ENCODE peak calls at places on chromosome 4, in nine cellular contexts. One of them, this sample, is unnamed. For H3K9me3, the result is how much of the 10 kb centered on the place peaks cover.

GRCh38 chr4:6062133-6062532 is 43.9 kb upstream of the C4orf50 start:
- DNase-seq in fibroblast of lung: no peak
- DNase-seq in PC-3: no peak
- DNase-seq in left ventricle myocardium inferior: no peak
- DNase-seq in OCI-LY7: no peak
- DNase-seq in pancreas: no peak
- DNase-seq in A549: no peak
- DNase-seq in tibial artery: no peak
- DNase-seq in astrocyte: no peak
- DNase-seq in this sample: no peak

GRCh38 chr4:184732126-184732525 is 1.8 kb downstream of the CENPU start:
- DNase-seq in fibroblast of lung: peak
- DNase-seq in OCI-LY7: peak
- DNase-seq in pancreas: no peak
- DNase-seq in PC-3: peak
- DNase-seq in A549: no peak
- DNase-seq in astrocyte: peak
- DNase-seq in left ventricle myocardium inferior: no peak
- DNase-seq in tibial artery: no peak
- DNase-seq in this sample: no peak

GRCh38 chr4:2261110-2261852 is 628 bp downstream of the MXD4 start:
- DNase-seq in pancreas: peak
- DNase-seq in tibial artery: peak
- DNase-seq in A549: peak
- DNase-seq in left ventricle myocardium inferior: peak
- DNase-seq in PC-3: peak
- DNase-seq in fibroblast of lung: peak
- DNase-seq in OCI-LY7: peak
- DNase-seq in astrocyte: peak
- DNase-seq in this sample: peak

GRCh38 chr4:111537861-111538260 is 607.4 kb upstream of the FAM241A start:
- DNase-seq in OCI-LY7: no peak
- DNase-seq in A549: no peak
- DNase-seq in pancreas: no peak
- DNase-seq in left ventricle myocardium inferior: no peak
- DNase-seq in fibroblast of lung: peak
- DNase-seq in tibial artery: no peak
- DNase-seq in PC-3: no peak
- DNase-seq in astrocyte: peak
- DNase-seq in this sample: no peak

GRCh38 chr4:74675673-74676279 is 118.5 kb downstream of the BTC start:
- DNase-seq in fibroblast of lung: peak
- DNase-seq in PC-3: peak
- DNase-seq in pancreas: no peak
- DNase-seq in left ventricle myocardium inferior: no peak
- DNase-seq in astrocyte: peak
- DNase-seq in OCI-LY7: peak
- DNase-seq in A549: peak
- DNase-seq in tibial artery: no peak
- DNase-seq in this sample: peak

GRCh38 chr4:103591839-103592238 is 127.9 kb downstream of the TACR3 start:
- DNase-seq in tibial artery: no peak
- DNase-seq in A549: no peak
- DNase-seq in pancreas: no peak
- DNase-seq in PC-3: no peak
- DNase-seq in fibroblast of lung: no peak
- DNase-seq in OCI-LY7: no peak
- DNase-seq in astrocyte: no peak
- DNase-seq in left ventricle myocardium inferior: no peak
- DNase-seq in this sample: no peak

GRCh38 chr4:173990126-173990878 is 293.2 kb downstream of the FBXO8 start:
- DNase-seq in tibial artery: no peak
- DNase-seq in OCI-LY7: peak
- DNase-seq in fibroblast of lung: peak
- DNase-seq in pancreas: no peak
- DNase-seq in astrocyte: peak
- DNase-seq in left ventricle myocardium inferior: no peak
- DNase-seq in A549: peak
- DNase-seq in PC-3: peak
- DNase-seq in this sample: peak

GRCh38 chr4:5863461-5864113 is 29.3 kb downstream of the CRMP1 start:
- DNase-seq in astrocyte: peak
- DNase-seq in PC-3: peak
- DNase-seq in fibroblast of lung: peak
- DNase-seq in pancreas: no peak
- DNase-seq in OCI-LY7: no peak
- DNase-seq in tibial artery: no peak
- DNase-seq in left ventricle myocardium inferior: no peak
- DNase-seq in A549: peak
- DNase-seq in this sample: no peak

GRCh38 chr4:157978680-157979361 is 194.0 kb downstream of the GASK1B start:
- DNase-seq in tibial artery: no peak
- DNase-seq in left ventricle myocardium inferior: peak
- DNase-seq in A549: peak
- DNase-seq in fibroblast of lung: peak
- DNase-seq in PC-3: peak
- DNase-seq in pancreas: no peak
- DNase-seq in OCI-LY7: peak
- DNase-seq in astrocyte: peak
- DNase-seq in this sample: peak

GRCh38 chr4:115119804-115120352 is 6.5 kb upstream of the NDST4 start:
- DNase-seq in OCI-LY7: no peak
- DNase-seq in astrocyte: no peak
- DNase-seq in tibial artery: no peak
- DNase-seq in A549: no peak
- DNase-seq in fibroblast of lung: no peak
- DNase-seq in PC-3: no peak
- DNase-seq in pancreas: no peak
- DNase-seq in left ventricle myocardium inferior: no peak
- DNase-seq in this sample: no peak

GRCh38 chr4:7546809-7547367 is 112.2 kb upstream of the PSAPL1 start:
- DNase-seq in OCI-LY7: no peak
- DNase-seq in fibroblast of lung: peak
- DNase-seq in astrocyte: peak
- DNase-seq in tibial artery: no peak
- DNase-seq in pancreas: no peak
- DNase-seq in PC-3: peak
- DNase-seq in A549: no peak
- DNase-seq in left ventricle myocardium inferior: no peak
- DNase-seq in this sample: no peak

GRCh38 chr4:187289371-187289770 is 565.7 kb upstream of the FAT1 start:
- DNase-seq in OCI-LY7: no peak
- DNase-seq in tibial artery: no peak
- DNase-seq in left ventricle myocardium inferior: no peak
- DNase-seq in fibroblast of lung: peak
- DNase-seq in A549: no peak
- DNase-seq in astrocyte: peak
- DNase-seq in PC-3: no peak
- DNase-seq in pancreas: no peak
- DNase-seq in this sample: no peak

GRCh38 chr4:6761540-6762243 is 20.8 kb upstream of the KIAA0232 start:
- DNase-seq in tibial artery: no peak
- DNase-seq in left ventricle myocardium inferior: no peak
- DNase-seq in A549: no peak
- DNase-seq in OCI-LY7: no peak
- DNase-seq in astrocyte: no peak
- DNase-seq in pancreas: no peak
- DNase-seq in PC-3: no peak
- DNase-seq in fibroblast of lung: no peak
- DNase-seq in this sample: no peak

GRCh38 chr4:140212646-140213045 is 58.7 kb upstream of the MAML3 start:
- DNase-seq in OCI-LY7: no peak
- DNase-seq in tibial artery: no peak
- DNase-seq in A549: no peak
- DNase-seq in astrocyte: no peak
- DNase-seq in PC-3: no peak
- DNase-seq in fibroblast of lung: no peak
- DNase-seq in left ventricle myocardium inferior: no peak
- DNase-seq in pancreas: no peak
- DNase-seq in this sample: no peak

GRCh38 chr4:453267-453666 is 45.7 kb downstream of the ZNF721 start:
- DNase-seq in left ventricle myocardium inferior: no peak
- DNase-seq in A549: no peak
- DNase-seq in OCI-LY7: no peak
- DNase-seq in astrocyte: no peak
- DNase-seq in fibroblast of lung: no peak
- DNase-seq in tibial artery: no peak
- DNase-seq in PC-3: no peak
- DNase-seq in pancreas: no peak
- DNase-seq in this sample: no peak
- H3K9me3 ChIP-seq in left ventricle myocardium inferior: half or more
- H3K9me3 ChIP-seq in A549: half or more
- H3K9me3 ChIP-seq in OCI-LY7: half or more
- H3K9me3 ChIP-seq in astrocyte: half or more
- H3K9me3 ChIP-seq in fibroblast of lung: under half
- H3K9me3 ChIP-seq in tibial artery: half or more
- H3K9me3 ChIP-seq in PC-3: half or more
- H3K9me3 ChIP-seq in pancreas: under half
- H3K9me3 ChIP-seq in this sample: under half

GRCh38 chr4:35771571-35771970 is 472.7 kb downstream of the ARAP2 start:
- DNase-seq in OCI-LY7: no peak
- DNase-seq in astrocyte: no peak
- DNase-seq in pancreas: no peak
- DNase-seq in fibroblast of lung: peak
- DNase-seq in A549: no peak
- DNase-seq in PC-3: no peak
- DNase-seq in left ventricle myocardium inferior: no peak
- DNase-seq in tibial artery: no peak
- DNase-seq in this sample: no peak

DNA sequence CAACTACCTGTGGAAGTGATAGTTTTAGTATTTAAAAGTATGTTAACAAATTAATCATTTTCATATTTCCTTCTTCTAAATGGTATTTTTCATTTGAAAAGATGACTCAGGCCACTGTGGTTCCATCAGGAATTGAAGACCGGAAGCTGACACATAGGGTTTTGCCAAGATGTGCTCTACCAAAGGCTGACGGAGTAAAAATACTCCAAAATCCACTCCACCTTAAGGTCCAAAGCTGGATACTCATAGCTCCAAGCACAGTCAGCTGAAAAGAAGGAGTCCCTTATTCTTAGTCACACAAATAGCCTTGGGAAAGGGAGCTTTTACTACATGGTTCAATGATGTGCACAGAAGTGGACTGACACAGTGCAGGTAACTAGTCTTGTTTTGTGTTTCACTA is 472.0 kb downstream of the ARAP2 start:
- DNase-seq in left ventricle myocardium inferior: no peak
- DNase-seq in fibroblast of lung: peak
- DNase-seq in A549: no peak
- DNase-seq in OCI-LY7: no peak
- DNase-seq in PC-3: peak
- DNase-seq in tibial artery: no peak
- DNase-seq in astrocyte: peak
- DNase-seq in pancreas: no peak
- DNase-seq in this sample: no peak
- TF ChIP-seq CTCF in left ventricle myocardium inferior: no peak
- TF ChIP-seq CTCF in fibroblast of lung: no peak
- TF ChIP-seq CTCF in A549: no peak
- TF ChIP-seq CTCF in OCI-LY7: no peak
- TF ChIP-seq CTCF in PC-3: no peak
- TF ChIP-seq CTCF in tibial artery: no peak
- TF ChIP-seq CTCF in astrocyte: no peak
- TF ChIP-seq CTCF in pancreas: no peak
- TF ChIP-seq CTCF in this sample: no peak

GRCh38 chr4:130738233-130738632 is 1642.3 kb downstream of the C4orf33 start:
- DNase-seq in OCI-LY7: no peak
- DNase-seq in astrocyte: no peak
- DNase-seq in pancreas: peak
- DNase-seq in fibroblast of lung: no peak
- DNase-seq in tibial artery: no peak
- DNase-seq in PC-3: no peak
- DNase-seq in left ventricle myocardium inferior: no peak
- DNase-seq in A549: no peak
- DNase-seq in this sample: no peak
- H3K9me3 ChIP-seq in OCI-LY7: under half
- H3K9me3 ChIP-seq in astrocyte: under half
- H3K9me3 ChIP-seq in pancreas: under half
- H3K9me3 ChIP-seq in fibroblast of lung: under half
- H3K9me3 ChIP-seq in tibial artery: under half
- H3K9me3 ChIP-seq in PC-3: under half
- H3K9me3 ChIP-seq in left ventricle myocardium inferior: under half
- H3K9me3 ChIP-seq in A549: under half
- H3K9me3 ChIP-seq in this sample: under half

GRCh38 chr4:19026281-19026680 is 1004.7 kb upstream of the LCORL start:
- DNase-seq in left ventricle myocardium inferior: no peak
- DNase-seq in A549: no peak
- DNase-seq in astrocyte: peak
- DNase-seq in fibroblast of lung: peak
- DNase-seq in OCI-LY7: no peak
- DNase-seq in PC-3: no peak
- DNase-seq in pancreas: no peak
- DNase-seq in tibial artery: no peak
- DNase-seq in this sample: no peak
- TF ChIP-seq CTCF in left ventricle myocardium inferior: no peak
- TF ChIP-seq CTCF in A549: no peak
- TF ChIP-seq CTCF in astrocyte: no peak
- TF ChIP-seq CTCF in fibroblast of lung: no peak
- TF ChIP-seq CTCF in OCI-LY7: peak
- TF ChIP-seq CTCF in PC-3: peak
- TF ChIP-seq CTCF in pancreas: no peak
- TF ChIP-seq CTCF in tibial artery: no peak
- TF ChIP-seq CTCF in this sample: no peak

DNA sequence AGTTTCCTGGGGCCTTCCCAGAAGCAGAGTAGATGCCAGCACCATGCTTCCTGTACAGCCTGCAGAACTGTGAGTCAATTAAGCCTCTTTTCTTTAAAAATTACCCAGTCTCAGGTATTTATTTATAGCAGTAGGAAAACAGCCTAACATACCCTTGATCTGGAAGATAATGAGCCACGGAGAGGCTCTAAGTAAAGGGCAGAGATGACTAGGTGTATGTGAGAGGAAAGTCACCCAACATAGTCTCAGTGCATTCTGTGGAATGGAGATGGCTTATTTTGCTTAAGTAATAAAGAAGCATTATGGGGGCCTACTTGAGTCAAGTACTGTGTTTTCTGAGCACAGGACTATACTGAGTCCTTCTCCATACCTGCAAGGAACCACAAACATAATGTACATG is 199.5 kb downstream of the CPEB2 start:
- DNase-seq in pancreas: no peak
- DNase-seq in astrocyte: no peak
- DNase-seq in A549: no peak
- DNase-seq in OCI-LY7: no peak
- DNase-seq in PC-3: no peak
- DNase-seq in left ventricle myocardium inferior: no peak
- DNase-seq in tibial artery: no peak
- DNase-seq in fibroblast of lung: no peak
- DNase-seq in this sample: no peak
- H3K9me3 ChIP-seq in pancreas: under half
- H3K9me3 ChIP-seq in astrocyte: under half
- H3K9me3 ChIP-seq in A549: under half
- H3K9me3 ChIP-seq in OCI-LY7: under half
- H3K9me3 ChIP-seq in PC-3: under half
- H3K9me3 ChIP-seq in left ventricle myocardium inferior: under half
- H3K9me3 ChIP-seq in tibial artery: under half
- H3K9me3 ChIP-seq in fibroblast of lung: under half
- H3K9me3 ChIP-seq in this sample: under half

This sample was measured in BE2C.